ENCODE peak calls at places on chromosome 15, in six cellular contexts. J, H, A, G, O and T are unnamed samples.

GRCh38 chr15:57703387-57703786 is 3.1 kb upstream of the POLR2M start:
- DNase-seq in J (no peak), H (no peak), A (no peak), G (no peak), O (peak; percentile 22), T (no peak)

GRCh38 chr15:44541282-44541958 is 4.5 kb downstream of the EIF3J start:
- DNase-seq in J (no peak), H (no peak), A (peak; percentile 90), G (no peak), O (peak; percentile 78), T (peak; percentile 33)

GRCh38 chr15:85767785-85768529 is 26.8 kb downstream of the KLHL25 start:
- DNase-seq in J (no peak), H (no peak), A (no peak), G (no peak), O (no peak), T (no peak)

GRCh38 chr15:38670142-38671002 is 105.8 kb upstream of the RASGRP1 start:
- DNase-seq in J (no peak), H (no peak), A (no peak), G (no peak), O (no peak), T (no peak)

GRCh38 chr15:99123706-99124451 is 19.0 kb downstream of the SYNM start:
- DNase-seq in J (peak; percentile 63), H (no peak), A (peak; percentile 96), G (peak; percentile 98), O (peak; percentile 99), T (peak; percentile 56)

GRCh38 chr15:58864602-58865419 is 68.7 kb downstream of the SLTM start:
- DNase-seq in J (no peak), H (peak; percentile 27), A (no peak), G (peak; percentile 65), O (no peak), T (no peak)

GRCh38 chr15:82047493-82048446 is 2.0 kb upstream of the MEX3B start:
- DNase-seq in J (no peak), H (no peak), A (peak; percentile 32), G (peak; percentile 81), O (peak; percentile 39), T (peak; percentile 44)

GRCh38 chr15:71109130-71109529 is 6.1 kb upstream of the THSD4 start:
- DNase-seq in J (no peak), H (no peak), A (peak; percentile 82), G (no peak), O (peak; percentile 14), T (no peak)

GRCh38 chr15:98554272-98555172 is 93.8 kb upstream of the IGF1R start:
- DNase-seq in J (no peak), H (no peak), A (no peak), G (peak; percentile 98), O (no peak), T (no peak)

GRCh38 chr15:58987036-58987435 is 427 bp upstream of the RNF111 start:
- DNase-seq in J (no peak), H (no peak), A (peak; percentile 57), G (no peak), O (peak; percentile 53), T (no peak)

DNA sequence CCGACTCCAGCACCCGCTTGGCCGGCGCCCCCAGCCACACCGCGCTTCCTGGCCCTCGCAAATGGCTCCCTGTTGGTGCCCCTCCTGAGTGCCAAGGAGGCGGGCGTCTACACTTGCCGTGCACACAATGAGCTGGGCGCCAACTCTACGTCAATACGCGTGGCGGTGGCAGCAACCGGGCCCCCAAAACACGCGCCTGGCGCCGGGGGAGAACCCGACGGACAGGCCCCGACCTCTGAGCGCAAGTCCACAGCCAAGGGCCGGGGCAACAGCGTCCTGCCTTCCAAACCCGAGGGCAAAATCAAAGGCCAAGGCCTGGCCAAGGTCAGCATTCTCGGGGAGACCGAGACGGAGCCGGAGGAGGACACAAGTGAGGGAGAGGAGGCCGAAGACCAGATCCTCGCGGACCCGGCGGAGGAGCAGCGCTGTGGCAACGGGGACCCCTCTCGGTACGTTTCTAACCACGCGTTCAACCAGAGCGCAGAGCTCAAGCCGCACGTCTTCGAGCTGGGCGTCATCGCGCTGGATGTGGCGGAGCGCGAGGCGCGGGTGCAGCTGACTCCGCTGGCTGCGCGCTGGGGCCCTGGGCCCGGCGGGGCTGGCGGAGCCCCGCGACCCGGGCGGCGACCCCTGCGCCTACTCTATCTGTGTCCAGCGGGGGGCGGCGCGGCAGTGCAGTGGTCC is 3.5 kb downstream of the ISLR2 start:
- DNase-seq in J (no peak), H (no peak), A (no peak), G (peak; percentile 52), O (no peak), T (no peak)
- H3K4me3 ChIP-seq in J (no peak overlapping the region), H (peak overlapping the region; percentile 62), A (no peak overlapping the region), G (no peak overlapping the region), O (no peak overlapping the region), T (no peak overlapping the region)

GRCh38 chr15:41659855-41660234 is 360 bp upstream of the MGA start:
- DNase-seq in J (no peak), H (peak; percentile 50), A (no peak), G (no peak), O (no peak), T (no peak)

GRCh38 chr15:41659190-41659589 is 1.0 kb upstream of the MGA start:
- DNase-seq in J (no peak), H (no peak), A (no peak), G (no peak), O (no peak), T (no peak)

GRCh38 chr15:41661529-41662225 is 1.5 kb downstream of the MGA start:
- DNase-seq in J (peak; percentile 45), H (peak; percentile 70), A (peak; percentile 82), G (peak; percentile 93), O (peak; percentile 94), T (peak; percentile 90)

GRCh38 chr15:41661078-41661528 is 898 bp downstream of the MGA start:
- DNase-seq in J (no peak), H (no peak), A (no peak), G (no peak), O (no peak), T (no peak)

GRCh38 chr15:41660235-41661077 is at the start of gene MGA:
- DNase-seq in J (peak; percentile 93), H (peak; percentile 89), A (peak; percentile 92), G (peak; percentile 97), O (peak; percentile 94), T (peak; percentile 99)
- H3K18ac ChIP-seq in J (peak within 1 kb of the TSS; percentile 95), H (peak within 1 kb of the TSS; percentile 92), A (peak within 1 kb of the TSS; percentile 40), G (peak within 1 kb of the TSS; percentile 69), O (peak within 1 kb of the TSS; percentile 98), T (peak within 1 kb of the TSS; percentile 55)

GRCh38 chr15:101045236-101045646 is 126.1 kb downstream of the LRRK1 start:
- DNase-seq in J (no peak), H (no peak), A (peak; percentile 47), G (no peak), O (no peak), T (no peak)

GRCh38 chr15:101043911-101044624 is 124.9 kb downstream of the LRRK1 start:
- DNase-seq in J (no peak), H (no peak), A (no peak), G (no peak), O (no peak), T (no peak)

GRCh38 chr15:101042320-101042719 is 123.2 kb downstream of the LRRK1 start:
- DNase-seq in J (no peak), H (no peak), A (no peak), G (no peak), O (no peak), T (no peak)

GRCh38 chr15:101044625-101045235 is 125.6 kb downstream of the LRRK1 start:
- DNase-seq in J (no peak), H (no peak), A (no peak), G (no peak), O (no peak), T (no peak)

GRCh38 chr15:101043011-101043410 is 123.9 kb downstream of the LRRK1 start:
- DNase-seq in J (no peak), H (no peak), A (no peak), G (no peak), O (no peak), T (no peak)
- H3K27ac ChIP-seq in J (no peak overlapping the region), H (no peak overlapping the region), A (no peak overlapping the region), G (no peak overlapping the region), O (no peak overlapping the region), T (no peak overlapping the region)

GRCh38 chr15:72156928-72157327 is 38.7 kb downstream of the SENP8 start:
- DNase-seq in J (no peak), H (no peak), A (no peak), G (no peak), O (no peak), T (no peak)

GRCh38 chr15:72155635-72156616 is 37.7 kb downstream of the SENP8 start:
- DNase-seq in J (peak; percentile 80), H (peak; percentile 27), A (peak; percentile 74), G (peak; percentile 87), O (peak; percentile 81), T (peak; percentile 92)

GRCh38 chr15:72154316-72154715 is 36.1 kb downstream of the SENP8 start:
- DNase-seq in J (no peak), H (no peak), A (no peak), G (no peak), O (no peak), T (no peak)

GRCh38 chr15:72153269-72153668 is 35.1 kb downstream of the SENP8 start:
- DNase-seq in J (no peak), H (no peak), A (peak; percentile 13), G (no peak), O (peak; percentile 37), T (no peak)

DNA sequence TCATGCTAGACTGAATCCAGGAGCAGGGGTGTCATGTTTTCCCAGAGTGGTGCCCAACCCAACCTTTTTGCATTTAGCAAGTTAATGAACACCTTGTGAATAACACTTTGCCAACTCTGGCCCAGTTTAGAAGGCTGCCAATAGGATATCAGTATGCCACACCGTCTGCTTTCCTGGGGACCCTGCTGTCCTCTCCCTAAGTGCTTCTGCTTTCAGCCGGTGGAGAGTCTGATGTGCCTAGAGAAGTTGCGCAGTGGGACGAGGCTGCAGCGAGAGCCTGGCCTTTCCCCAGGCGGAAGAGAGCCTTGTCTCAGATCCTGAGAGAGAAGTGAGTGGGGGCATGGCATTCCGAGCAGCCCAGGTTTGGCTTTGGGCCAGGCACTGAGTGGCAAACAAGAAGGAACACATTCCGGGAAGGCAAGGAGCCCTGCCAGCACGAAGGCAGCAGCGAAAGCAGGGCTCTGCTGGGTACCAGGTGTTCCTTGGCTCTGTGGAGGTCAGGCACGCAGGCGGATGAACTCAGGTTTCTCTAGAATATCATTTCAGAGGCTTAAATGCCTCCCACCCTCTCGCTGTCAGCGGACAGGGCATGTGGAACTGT is 36.9 kb downstream of the SENP8 start:
- DNase-seq in J (no peak), H (no peak), A (peak; percentile 6), G (no peak), O (peak; percentile 11), T (no peak)
- H3K4me3 ChIP-seq in J (no peak overlapping the region), H (no peak overlapping the region), A (no peak overlapping the region), G (no peak overlapping the region), O (no peak overlapping the region), T (no peak overlapping the region)